ENCODE peak calls at places on chromosomes 4 and X, in five cellular contexts. V is NAMALWA; F is substantia nigra; T is stimulated activated CD4-positive, alpha-beta T cell treated with anti-CD3 and anti-CD28 coated beads, Interleukin-4, amount 100 ng/mL, for 48 hours; X is CD8-positive, alpha-beta memory T cell. N is an unnamed sample.

GRCh38 chrX:107454302-107454701 is 4.8 kb downstream of the FRMPD3 start:
- DNase-seq in V (no peak), F (no peak), T (peak; percentile 33), X (peak; percentile 11), N (peak; percentile 39)

GRCh38 chr4:107564326-107564725 is 155.7 kb downstream of the PAPSS1 start:
- DNase-seq in V (no peak), F (no peak), T (no peak), X (no peak), N (no peak)

GRCh38 chr4:64014647-64015046 is 394.6 kb downstream of the TECRL start:
- DNase-seq in V (no peak), F (no peak), T (no peak), X (no peak), N (no peak)

GRCh38 chr4:160848901-160849735 is 1314.7 kb downstream of the FSTL5 start:
- DNase-seq in V (no peak), F (no peak), T (no peak), X (no peak), N (no peak)

GRCh38 chrX:101079223-101079622 is 544 bp downstream of the TMEM35A start:
- DNase-seq in V (no peak), F (no peak), T (no peak), X (no peak), N (no peak)

GRCh38 chrX:155330992-155331391 is 3.4 kb downstream of the CLIC2 start:
- DNase-seq in V (no peak), F (no peak), T (no peak), X (no peak), N (no peak)

GRCh38 chrX:29490606-29491005 is 724.8 kb upstream of the MAGEB2 start:
- DNase-seq in V (no peak), F (no peak), T (no peak), X (no peak), N (no peak)

GRCh38 chr4:17347445-17347844 is 164.4 kb downstream of the QDPR start:
- DNase-seq in V (peak; percentile 65), F (no peak), T (peak; percentile 5), X (no peak), N (peak; percentile 19)

GRCh38 chr4:79250887-79251286 is 75.0 kb downstream of the NAA11 start:
- DNase-seq in V (no peak), F (no peak), T (no peak), X (no peak), N (no peak)

GRCh38 chrX:104420907-104421306 is 145.1 kb upstream of the IL1RAPL2 start:
- DNase-seq in V (no peak), F (no peak), T (no peak), X (no peak), N (no peak)

GRCh38 chrX:129193357-129193756 is 329.9 kb downstream of the SMARCA1 start:
- DNase-seq in V (no peak), F (no peak), T (no peak), X (no peak), N (no peak)

GRCh38 chr4:3412257-3413020 is 29.3 kb upstream of the HGFAC start:
- DNase-seq in V (no peak), F (no peak), T (no peak), X (no peak), N (no peak)

GRCh38 chr4:66943117-66943516 is 602.2 kb downstream of the CENPC start:
- DNase-seq in V (no peak), F (no peak), T (no peak), X (no peak), N (peak; percentile 85)

GRCh38 chr4:27100713-27101112 is 240.1 kb downstream of the STIM2 start:
- DNase-seq in V (no peak), F (no peak), T (no peak), X (no peak), N (no peak)

GRCh38 chr4:95533254-95533653 is 15.5 kb downstream of the UNC5C start:
- DNase-seq in V (no peak), F (no peak), T (no peak), X (no peak), N (no peak)

GRCh38 chr4:7786040-7786439 is 153.6 kb downstream of the AFAP1 start:
- DNase-seq in V (no peak), F (no peak), T (no peak), X (no peak), N (no peak)

GRCh38 chrX:152245231-152245630 is 106.9 kb upstream of the MAGEA10 start:
- DNase-seq in V (no peak), F (no peak), T (no peak), X (no peak), N (no peak)

GRCh38 chrX:71541546-71542022 is 8.7 kb downstream of the OGT start:
- DNase-seq in V (no peak), F (no peak), T (no peak), X (no peak), N (no peak)

GRCh38 chr4:88335092-88335665 is 43.5 kb upstream of the HERC6 start:
- DNase-seq in V (no peak), F (no peak), T (no peak), X (no peak), N (no peak)

GRCh38 chr4:107392951-107393350 is 327.1 kb downstream of the PAPSS1 start:
- DNase-seq in V (no peak), F (no peak), T (no peak), X (no peak), N (no peak)

N was measured in RPMI8226.